ENCODE peak calls at places on chromosome X, in six cellular contexts. I is kidney epithelial cell, H is colonic mucosa, B is HFF-Myc, D is endothelial cell, S is mammary epithelial cell. C is an unnamed sample.

GRCh38 chrX:154002215-154002719 is 17.4 kb downstream of the IRAK1 start:
- DNase-seq in D (no peak), S (no peak), I (peak), H (no peak), B (no peak), C (no peak)

GRCh38 chrX:23931149-23931604 is 23.4 kb downstream of the CXorf58 start:
- DNase-seq in S (no peak), D (no peak), B (no peak), H (no peak), I (no peak), C (no peak)

GRCh38 chrX:134803551-134804183 is 145.4 kb upstream of the PLAC1 start:
- DNase-seq in I (no peak), B (no peak), D (no peak), H (no peak), S (no peak), C (peak)

GRCh38 chrX:104419926-104420325 is 146.1 kb upstream of the IL1RAPL2 start:
- DNase-seq in H (no peak), I (no peak), S (no peak), B (no peak), D (no peak), C (no peak)

GRCh38 chrX:116276191-116276700 is 105.7 kb downstream of the AGTR2 start:
- DNase-seq in D (no peak), H (no peak), B (no peak), I (no peak), S (no peak), C (no peak)

GRCh38 chrX:47661539-47661938 is 2.6 kb upstream of the UXT start:
- DNase-seq in H (no peak), D (no peak), I (no peak), S (no peak), B (no peak), C (no peak)

GRCh38 chrX:122238801-122239200 is 945.3 kb upstream of the GRIA3 start:
- DNase-seq in D (no peak), B (peak), I (no peak), S (peak), H (no peak), C (no peak)

GRCh38 chrX:15050395-15050794 is 177.2 kb downstream of the MOSPD2 start:
- DNase-seq in B (no peak), H (no peak), I (no peak), S (no peak), D (no peak), C (no peak)

GRCh38 chrX:20128678-20129077 is 12.0 kb upstream of the MAP7D2 start:
- DNase-seq in B (no peak), I (no peak), D (no peak), S (peak), H (no peak), C (no peak)

GRCh38 chrX:29478336-29479069 is 736.9 kb upstream of the MAGEB2 start:
- DNase-seq in I (no peak), D (peak), S (peak), H (peak), B (peak), C (peak)

GRCh38 chrX:12315526-12315925 is 177.3 kb downstream of the FRMPD4 start:
- DNase-seq in I (no peak), D (no peak), B (no peak), S (no peak), H (no peak), C (no peak)

GRCh38 chrX:124274438-124275166 is 57.9 kb upstream of the TEX13D start:
- DNase-seq in D (no peak), H (no peak), I (no peak), B (no peak), S (no peak), C (no peak)

GRCh38 chrX:1877780-1878179 is 262.9 kb downstream of the ASMT start:
- DNase-seq in I (no peak), D (no peak), B (no peak), H (no peak), S (no peak), C (no peak)

GRCh38 chrX:110006826-110007375 is 4.0 kb downstream of the TMEM164 start:
- DNase-seq in D (no peak), I (no peak), B (no peak), S (peak), H (no peak), C (no peak)

GRCh38 chrX:35339796-35340195 is 397.2 kb downstream of the FAM47B start:
- DNase-seq in D (no peak), I (no peak), B (no peak), S (peak), H (no peak), C (no peak)

GRCh38 chrX:151711787-151712186 is 4.0 kb upstream of the FATE1 start:
- DNase-seq in B (no peak), I (no peak), D (no peak), H (no peak), S (no peak), C (no peak)

GRCh38 chrX:107677501-107677901 is 49.2 kb downstream of the PRPS1 start:
- DNase-seq in S (peak), I (no peak), H (no peak), B (no peak), D (no peak), C (no peak)

GRCh38 chrX:107845625-107846024 is 20.0 kb downstream of the MID2 start:
- DNase-seq in D (no peak), H (no peak), I (no peak), B (no peak), S (no peak), C (no peak)

GRCh38 chrX:13693341-13693871 is 4.5 kb downstream of the RAB9A start:
- DNase-seq in I (no peak), H (no peak), B (no peak), D (no peak), S (peak), C (no peak)

GRCh38 chrX:101347859-101348451 is 587 bp downstream of the TIMM8A start:
- DNase-seq in H (no peak), S (peak), I (no peak), D (no peak), B (no peak), C (no peak)

GRCh38 chrX:103585421-103586313 is at the start of gene TCEAL4:
- DNase-seq in H (peak), S (peak), I (no peak), D (peak), B (no peak), C (peak)

GRCh38 chrX:96591418-96591817 is 93.2 kb upstream of the DIAPH2 start:
- DNase-seq in S (no peak), D (no peak), B (no peak), H (no peak), I (no peak), C (no peak)

GRCh38 chrX:69179380-69179911 is 14.2 kb upstream of the PJA1 start:
- DNase-seq in B (no peak), H (no peak), I (peak), D (no peak), S (no peak), C (no peak)

GRCh38 chrX:39532761-39533160 is 565.0 kb downstream of the BCOR start:
- DNase-seq in I (no peak), S (no peak), D (no peak), B (no peak), H (no peak), C (no peak)

GRCh38 chrX:118973389-118974087 is 880 bp upstream of the LONRF3 start:
- DNase-seq in B (no peak), I (no peak), D (no peak), S (no peak), H (peak), C (no peak)

GRCh38 chrX:120560405-120560841 is 339 bp downstream of the CUL4B start:
- DNase-seq in H (peak), S (peak), I (no peak), D (peak), B (no peak), C (no peak)

GRCh38 chrX:133314297-133314696 is 96.1 kb upstream of the TFDP3 start:
- DNase-seq in B (no peak), H (no peak), D (no peak), S (no peak), I (no peak), C (no peak)

GRCh38 chrX:21004835-21005234 is 369.4 kb upstream of the CNKSR2 start:
- DNase-seq in B (no peak), D (no peak), H (no peak), S (peak), I (no peak), C (no peak)

GRCh38 chrX:153406011-153406410 is 4.9 kb upstream of the PNMA6E start:
- DNase-seq in I (no peak), S (no peak), B (no peak), D (no peak), H (no peak), C (no peak)

DNA sequence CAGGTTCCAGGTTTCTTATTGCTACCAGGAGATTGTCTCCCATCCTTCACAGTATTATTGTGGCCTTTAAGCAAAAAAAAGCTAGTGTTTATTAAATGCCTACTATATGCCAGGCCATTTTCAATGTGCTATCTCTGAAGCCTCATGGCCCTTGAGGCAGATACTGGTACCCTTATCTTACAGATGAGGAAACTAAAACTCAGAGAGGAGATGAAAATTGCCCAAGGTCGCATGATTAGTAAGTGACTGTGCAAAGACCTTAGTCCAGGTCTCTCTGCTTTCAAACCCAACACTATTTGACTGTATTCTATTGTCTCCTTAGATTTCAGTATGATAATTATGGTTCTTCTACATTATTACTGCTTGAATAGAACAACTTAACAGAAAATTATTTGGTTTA is 717.9 kb upstream of the AMOT start:
- DNase-seq in H (no peak), D (no peak), S (no peak), I (no peak), B (no peak), C (no peak)
- TF ChIP-seq CTCF in H (no peak), D (no peak), S (no peak), I (no peak), B (no peak), C (no peak)

DNA sequence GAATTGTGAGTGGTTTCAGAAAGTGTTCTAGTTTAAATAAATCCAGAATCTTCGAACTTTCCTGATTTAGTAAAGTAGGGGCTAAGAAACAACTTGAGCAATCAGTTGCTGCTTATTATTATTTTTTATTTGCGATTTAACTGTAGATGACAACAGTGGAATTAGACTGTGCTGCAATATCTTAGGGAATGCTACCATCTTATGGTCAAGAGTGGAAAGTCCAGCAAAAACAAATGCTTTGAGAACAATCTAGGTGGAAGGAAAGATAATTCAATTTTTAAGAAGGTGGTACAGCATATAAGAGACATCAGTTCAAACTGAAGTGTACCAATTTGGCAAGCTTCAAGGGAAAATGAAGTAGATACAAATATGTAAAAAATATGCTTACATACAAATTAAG is 73.3 kb downstream of the CYLC1 start:
- DNase-seq in B (no peak), I (no peak), H (no peak), S (no peak), D (no peak), C (no peak)
- TF ChIP-seq CTCF in B (no peak), I (no peak), H (no peak), S (no peak), D (no peak), C (no peak)

DNA sequence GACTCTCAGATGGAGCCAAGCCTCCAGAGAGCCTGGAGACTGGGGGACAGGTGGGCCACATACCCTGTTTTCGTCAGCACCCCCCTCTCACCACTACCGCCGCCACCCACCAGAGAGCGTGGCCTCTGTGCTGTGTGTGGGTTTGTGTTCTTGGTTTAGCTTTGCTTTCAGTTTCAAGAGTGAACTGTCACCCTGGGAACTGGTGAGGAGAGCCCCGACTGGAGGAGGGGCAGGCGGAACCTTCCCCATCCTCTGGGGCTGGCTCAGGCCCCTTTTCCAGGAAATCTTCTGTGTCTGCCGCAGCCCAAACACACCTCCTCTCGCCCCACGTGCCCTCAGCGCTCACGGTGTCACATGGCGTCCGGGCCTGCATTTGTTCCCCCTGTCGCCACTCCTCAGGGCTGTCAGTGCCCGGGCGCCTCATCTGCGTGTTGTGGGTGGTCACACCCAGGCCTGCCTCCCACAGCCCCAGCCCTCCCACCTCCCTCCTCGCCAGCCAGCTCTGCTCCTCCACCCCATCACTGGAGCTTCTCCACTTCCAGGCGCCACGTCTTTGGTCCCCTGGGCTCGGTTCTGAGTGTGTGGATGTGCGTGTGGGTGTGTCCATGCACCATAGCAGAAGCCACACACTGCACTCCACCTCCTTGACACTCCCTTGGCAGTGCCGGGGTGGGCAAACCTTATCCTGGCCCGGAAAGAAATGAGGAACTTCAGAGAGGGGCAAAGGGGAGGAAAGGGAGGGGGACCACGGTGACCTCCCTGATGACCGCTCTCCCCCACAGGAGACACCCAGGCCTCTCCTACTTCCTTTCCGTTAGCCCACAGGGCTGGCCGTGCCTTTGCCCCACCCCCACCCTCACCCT is 27.8 kb downstream of the ELF4 start:
- DNase-seq in H (no peak), S (no peak), I (no peak), B (no peak), D (no peak), C (peak)
- TF ChIP-seq CTCF in H (no peak), S (no peak), I (no peak), B (no peak), D (no peak), C (peak)

GRCh38 chrX:33465137-33465536 is 253.8 kb upstream of the DMD start:
- DNase-seq in B (no peak), I (no peak), H (no peak), D (no peak), S (no peak), C (no peak)
- TF ChIP-seq CTCF in B (no peak), I (no peak), H (no peak), D (no peak), S (no peak), C (no peak)

GRCh38 chrX:56309881-56310280 is 77.7 kb downstream of the KLF8 start:
- DNase-seq in I (no peak), S (no peak), D (no peak), B (no peak), H (no peak), C (no peak)
- TF ChIP-seq CTCF in I (no peak), S (no peak), D (no peak), B (no peak), H (no peak), C (no peak)

DNA sequence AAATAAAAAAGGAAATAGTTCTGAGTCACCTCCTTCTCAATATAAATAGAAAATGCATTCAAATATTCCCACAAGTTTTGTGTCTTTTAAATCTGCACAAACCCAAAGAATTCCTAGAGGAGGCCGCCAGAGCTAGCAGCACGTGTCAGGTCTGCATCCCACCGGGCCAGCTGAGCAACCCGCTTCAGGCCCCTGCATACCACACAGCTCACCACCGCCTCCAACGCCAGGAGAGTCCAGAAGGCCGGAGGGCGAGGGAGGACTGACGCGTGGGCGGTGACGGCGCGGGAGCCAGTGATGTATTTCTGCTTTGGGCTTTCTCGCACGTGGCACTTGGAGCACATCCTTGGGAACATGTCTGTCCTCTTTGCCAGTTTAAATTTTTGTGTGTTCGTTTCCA is 61.9 kb upstream of the CLDN34 start:
- DNase-seq in I (no peak), H (no peak), S (no peak), D (no peak), B (no peak), C (no peak)
- TF ChIP-seq CTCF in I (no peak), H (no peak), S (no peak), D (no peak), B (no peak), C (no peak)